ENCODE peak calls at places on chromosomes 13 and 19, in five cellular contexts. Y is body of pancreas; T is effector memory CD8-positive, alpha-beta T cell; J is SHP77; E is Karpas-422. H is an unnamed sample.
A peak's percentile ranks its signal among the peaks of the same experiment; 100 is the strongest.

GRCh38 chr13:88544836-88545235 is 873.7 kb downstream of the SLITRK5 start:
- DNase-seq in Y (no peak), T (no peak), J (no peak), E (no peak), H (no peak)

GRCh38 chr13:101149735-101150380 is 266.4 kb downstream of the NALCN start:
- DNase-seq in Y (no peak), T (no peak), J (peak; percentile 59), E (peak; percentile 84), H (no peak)

GRCh38 chr19:1177322-1178114 is 3.5 kb upstream of the SBNO2 start:
- DNase-seq in Y (no peak), T (no peak), J (no peak), E (peak; percentile 7), H (no peak)

GRCh38 chr13:21676611-21677021 is 5.7 kb downstream of the FGF9 start:
- DNase-seq in Y (peak; percentile 29), T (no peak), J (peak; percentile 43), E (peak; percentile 64), H (peak; percentile 42)

GRCh38 chr13:102948006-102948405 is 102.2 kb downstream of the ERCC5 start:
- DNase-seq in Y (no peak), T (no peak), J (peak; percentile 72), E (no peak), H (no peak)

GRCh38 chr13:107808388-107808787 is 406.9 kb downstream of the LIG4 start:
- DNase-seq in Y (no peak), T (no peak), J (no peak), E (no peak), H (no peak)

GRCh38 chr19:49684251-49684982 is 5.0 kb upstream of the ADM5 start:
- DNase-seq in Y (no peak), T (no peak), J (no peak), E (peak; percentile 87), H (no peak)

GRCh38 chr19:54164369-54165068 is 5.0 kb upstream of the LENG1 start:
- DNase-seq in Y (peak; percentile 61), T (peak; percentile 78), J (no peak), E (no peak), H (peak; percentile 95)

GRCh38 chr13:77749481-77749880 is 52.0 kb downstream of the SLAIN1 start:
- DNase-seq in Y (no peak), T (no peak), J (no peak), E (no peak), H (no peak)

GRCh38 chr19:6736169-6736916 is 1.0 kb downstream of the GPR108 start:
- DNase-seq in Y (peak; percentile 79), T (peak; percentile 55), J (peak; percentile 82), E (peak; percentile 86), H (peak; percentile 84)

GRCh38 chr13:50670847-50671542 is 172.5 kb downstream of the DLEU7 start:
- DNase-seq in Y (no peak), T (no peak), J (no peak), E (no peak), H (no peak)

GRCh38 chr19:16000024-16000687 is 51.3 kb downstream of the OR10H4 start:
- DNase-seq in Y (no peak), T (no peak), J (no peak), E (no peak), H (no peak)

GRCh38 chr13:59266478-59267063 is 897.2 kb downstream of the DIAPH3 start:
- DNase-seq in Y (no peak), T (no peak), J (no peak), E (no peak), H (no peak)